ENCODE peak calls at places on chromosomes 11 and 22, in four cellular contexts. C is cardiac muscle cell, B is thoracic aorta, W is A549. J is an unnamed sample. For H3K4me1 and H3K9me3, the result is how much of the 10 kb centered on the place peaks cover.

GRCh38 chr11:6229911-6230310 is 4.5 kb downstream of the FHIP1B start:
- DNase-seq in C (no peak), B (no peak), W (no peak), J (no peak)

GRCh38 chr11:77372736-77373135 is 71.2 kb upstream of the GDPD4 start:
- DNase-seq in C (no peak), B (no peak), W (no peak), J (no peak)

GRCh38 chr11:75431533-75432525 is 1.2 kb downstream of the KLHL35 start:
- DNase-seq in C (no peak), B (no peak), W (peak), J (no peak)

GRCh38 chr11:31437742-31438435 is 68.2 kb downstream of the DNAJC24 start:
- DNase-seq in C (no peak), B (no peak), W (no peak), J (no peak)

GRCh38 chr11:115699733-115700132 is 195.5 kb upstream of the CADM1 start:
- DNase-seq in C (no peak), B (peak), W (no peak), J (no peak)

GRCh38 chr11:75631086-75631694 is 37.6 kb downstream of the MAP6 start:
- DNase-seq in C (no peak), B (no peak), W (no peak), J (no peak)

GRCh38 chr11:130390071-130390758 is 38.2 kb downstream of the ADAMTS8 start:
- DNase-seq in C (peak), B (no peak), W (peak), J (no peak)

GRCh38 chr22:46085831-46086576 is 64.3 kb upstream of the PPARA start:
- DNase-seq in C (no peak), B (no peak), W (peak), J (no peak)

GRCh38 chr11:11036185-11037161 is 178.6 kb upstream of the ZBED5 start:
- DNase-seq in C (peak), B (no peak), W (peak), J (no peak)

GRCh38 chr22:31681625-31682345 is 19.8 kb upstream of the PISD start:
- DNase-seq in C (no peak), B (no peak), W (no peak), J (no peak)

GRCh38 chr22:31683181-31684105 is 21.4 kb upstream of the PISD start:
- DNase-seq in C (no peak), B (no peak), W (no peak), J (no peak)

GRCh38 chr22:31680764-31681624 is 19.0 kb upstream of the PISD start:
- DNase-seq in C (no peak), B (no peak), W (no peak), J (no peak)

GRCh38 chr22:31678748-31679147 is 16.7 kb upstream of the PISD start:
- DNase-seq in C (no peak), B (no peak), W (no peak), J (no peak)

GRCh38 chr22:31682751-31683150 is 20.7 kb upstream of the PISD start:
- DNase-seq in C (no peak), B (no peak), W (no peak), J (no peak)
- H3K27ac ChIP-seq in C (no peak), B (peak), W (no peak), J (peak)

GRCh38 chr11:14356342-14356741 is 2.6 kb downstream of the RRAS2 start:
- DNase-seq in C (no peak), B (no peak), W (no peak), J (no peak)
- H3K4me1 ChIP-seq in C (under half), B (under half), W (under half), J (under half)

DNA sequence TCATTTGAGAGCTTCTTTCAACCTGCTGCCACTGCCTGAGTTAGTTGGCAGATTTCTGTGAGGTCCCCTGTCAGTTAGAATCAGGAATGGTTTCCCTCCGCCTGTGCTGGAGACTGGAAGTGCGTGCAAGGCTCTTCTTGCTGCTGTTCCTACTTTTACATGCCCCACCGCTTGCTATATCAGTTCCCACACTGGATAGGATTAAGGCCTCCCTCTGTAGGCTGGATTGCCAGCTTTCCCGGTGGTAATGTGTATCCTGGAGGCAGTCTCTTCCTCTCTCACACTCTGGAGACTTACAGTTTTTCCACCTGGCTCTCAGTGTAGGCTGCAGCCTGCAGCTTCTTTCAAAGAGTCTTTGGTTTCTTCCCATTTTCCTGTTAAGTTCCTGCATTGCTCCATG is 66.5 kb downstream of the ARHGAP42 start:
- DNase-seq in C (peak), B (no peak), W (no peak), J (no peak)
- H3K9me3 ChIP-seq in C (under half), B (under half), W (under half), J (under half)

GRCh38 chr11:67413266-67413797 is 2.1 kb upstream of the CARNS1 start:
- DNase-seq in C (no peak), B (no peak), W (no peak), J (no peak)
- H3K27ac ChIP-seq in C (no peak), B (no peak), W (no peak), J (no peak)

GRCh38 chr11:69055212-69055586 is 6.5 kb downstream of the TPCN2 start:
- DNase-seq in C (no peak), B (no peak), W (no peak), J (no peak)
- H3K4me1 ChIP-seq in C (under half), B (under half), W (under half), J (under half)

GRCh38 chr22:49380828-49381114 is 446.9 kb downstream of the BRD1 start:
- DNase-seq in C (no peak), B (no peak), W (no peak), J (no peak)

GRCh38 chr22:49373801-49374226 is 453.9 kb downstream of the BRD1 start:
- DNase-seq in C (no peak), B (no peak), W (no peak), J (no peak)

GRCh38 chr22:49380095-49380827 is 447.4 kb downstream of the BRD1 start:
- DNase-seq in C (no peak), B (no peak), W (no peak), J (no peak)

GRCh38 chr22:49373289-49373666 is 454.4 kb downstream of the BRD1 start:
- DNase-seq in C (no peak), B (no peak), W (no peak), J (no peak)

GRCh38 chr22:49377306-49377705 is 450.4 kb downstream of the BRD1 start:
- DNase-seq in C (no peak), B (no peak), W (no peak), J (no peak)
- H3K9me3 ChIP-seq in C (under half), B (under half), W (under half), J (under half)

J was measured in esophagus squamous epithelium.